ENCODE peak calls at places on chromosomes 2 and 18, in seven cellular contexts. One of them, this sample, is unnamed.
A peak's percentile ranks its signal among the peaks of the same experiment; 100 is the strongest.

GRCh38 chr18:72091369-72091768 is 452.8 kb downstream of the CBLN2 start:
- DNase-seq in mammary epithelial cell: no peak
- DNase-seq in body of pancreas: no peak
- DNase-seq in CD8-positive, alpha-beta T cell: no peak
- DNase-seq in prostate gland: no peak
- DNase-seq in brain microvascular endothelial cell: no peak
- DNase-seq in neuronal stem cell: no peak
- DNase-seq in this sample: no peak

GRCh38 chr2:38192976-38193375 is 117.0 kb upstream of the CYP1B1 start:
- DNase-seq in mammary epithelial cell: no peak
- DNase-seq in body of pancreas: no peak
- DNase-seq in CD8-positive, alpha-beta T cell: no peak
- DNase-seq in prostate gland: no peak
- DNase-seq in brain microvascular endothelial cell: no peak
- DNase-seq in neuronal stem cell: no peak
- DNase-seq in this sample: no peak

GRCh38 chr18:1438458-1438910 is 533.8 kb downstream of the ADCYAP1 start:
- DNase-seq in mammary epithelial cell: no peak
- DNase-seq in body of pancreas: no peak
- DNase-seq in CD8-positive, alpha-beta T cell: no peak
- DNase-seq in prostate gland: no peak
- DNase-seq in brain microvascular endothelial cell: no peak
- DNase-seq in neuronal stem cell: no peak
- DNase-seq in this sample: no peak

GRCh38 chr2:108583903-108584520 is 49.7 kb downstream of the LIMS1 start:
- DNase-seq in mammary epithelial cell: peak; percentile 66
- DNase-seq in body of pancreas: peak; percentile 64
- DNase-seq in CD8-positive, alpha-beta T cell: peak; percentile 30
- DNase-seq in prostate gland: peak; percentile 70
- DNase-seq in brain microvascular endothelial cell: peak; percentile 84
- DNase-seq in neuronal stem cell: peak; percentile 52
- DNase-seq in this sample: no peak

GRCh38 chr2:165905854-165906253 is 47.7 kb downstream of the TTC21B start:
- DNase-seq in mammary epithelial cell: no peak
- DNase-seq in body of pancreas: no peak
- DNase-seq in CD8-positive, alpha-beta T cell: no peak
- DNase-seq in prostate gland: no peak
- DNase-seq in brain microvascular endothelial cell: no peak
- DNase-seq in neuronal stem cell: no peak
- DNase-seq in this sample: no peak

GRCh38 chr2:178946494-178946893 is 103.4 kb downstream of the CCDC141 start:
- DNase-seq in mammary epithelial cell: no peak
- DNase-seq in body of pancreas: no peak
- DNase-seq in CD8-positive, alpha-beta T cell: no peak
- DNase-seq in prostate gland: no peak
- DNase-seq in brain microvascular endothelial cell: no peak
- DNase-seq in neuronal stem cell: no peak
- DNase-seq in this sample: no peak

GRCh38 chr2:112724611-112725525 is 4.0 kb downstream of the NT5DC4 start:
- DNase-seq in mammary epithelial cell: no peak
- DNase-seq in body of pancreas: no peak
- DNase-seq in CD8-positive, alpha-beta T cell: no peak
- DNase-seq in prostate gland: no peak
- DNase-seq in brain microvascular endothelial cell: no peak
- DNase-seq in neuronal stem cell: no peak
- DNase-seq in this sample: no peak

GRCh38 chr2:136404925-136405324 is 287.0 kb upstream of the CXCR4 start:
- DNase-seq in mammary epithelial cell: no peak
- DNase-seq in body of pancreas: no peak
- DNase-seq in CD8-positive, alpha-beta T cell: no peak
- DNase-seq in prostate gland: no peak
- DNase-seq in brain microvascular endothelial cell: no peak
- DNase-seq in neuronal stem cell: no peak
- DNase-seq in this sample: no peak

GRCh38 chr2:45168731-45169338 is 159.6 kb upstream of the SIX2 start:
- DNase-seq in mammary epithelial cell: no peak
- DNase-seq in body of pancreas: peak; percentile 50
- DNase-seq in CD8-positive, alpha-beta T cell: no peak
- DNase-seq in prostate gland: no peak
- DNase-seq in brain microvascular endothelial cell: no peak
- DNase-seq in neuronal stem cell: peak; percentile 46
- DNase-seq in this sample: no peak

GRCh38 chr2:227480528-227480927 is 8.6 kb downstream of the AGFG1 start:
- DNase-seq in mammary epithelial cell: no peak
- DNase-seq in body of pancreas: no peak
- DNase-seq in CD8-positive, alpha-beta T cell: no peak
- DNase-seq in prostate gland: no peak
- DNase-seq in brain microvascular endothelial cell: no peak
- DNase-seq in neuronal stem cell: no peak
- DNase-seq in this sample: no peak

GRCh38 chr18:7615840-7616239 is 48.7 kb downstream of the PTPRM start:
- DNase-seq in mammary epithelial cell: no peak
- DNase-seq in body of pancreas: no peak
- DNase-seq in CD8-positive, alpha-beta T cell: no peak
- DNase-seq in prostate gland: no peak
- DNase-seq in brain microvascular endothelial cell: no peak
- DNase-seq in neuronal stem cell: no peak
- DNase-seq in this sample: no peak

GRCh38 chr18:26457195-26457594 is 91.2 kb downstream of the KCTD1 start:
- DNase-seq in mammary epithelial cell: no peak
- DNase-seq in body of pancreas: no peak
- DNase-seq in CD8-positive, alpha-beta T cell: no peak
- DNase-seq in prostate gland: no peak
- DNase-seq in brain microvascular endothelial cell: no peak
- DNase-seq in neuronal stem cell: no peak
- DNase-seq in this sample: no peak

GRCh38 chr2:120818441-120818920 is 82.8 kb downstream of the GLI2 start:
- DNase-seq in mammary epithelial cell: no peak
- DNase-seq in body of pancreas: peak; percentile 40
- DNase-seq in CD8-positive, alpha-beta T cell: no peak
- DNase-seq in prostate gland: no peak
- DNase-seq in brain microvascular endothelial cell: peak; percentile 71
- DNase-seq in neuronal stem cell: no peak
- DNase-seq in this sample: no peak

GRCh38 chr2:216031960-216032689 is 18.8 kb upstream of the MREG start:
- DNase-seq in mammary epithelial cell: peak; percentile 40
- DNase-seq in body of pancreas: no peak
- DNase-seq in CD8-positive, alpha-beta T cell: no peak
- DNase-seq in prostate gland: no peak
- DNase-seq in brain microvascular endothelial cell: no peak
- DNase-seq in neuronal stem cell: no peak
- DNase-seq in this sample: no peak

GRCh38 chr2:201298462-201298861 is 38.1 kb downstream of the CASP8 start:
- DNase-seq in mammary epithelial cell: peak; percentile 27
- DNase-seq in body of pancreas: no peak
- DNase-seq in CD8-positive, alpha-beta T cell: no peak
- DNase-seq in prostate gland: no peak
- DNase-seq in brain microvascular endothelial cell: peak; percentile 9
- DNase-seq in neuronal stem cell: no peak
- DNase-seq in this sample: no peak

GRCh38 chr18:78978336-78979057 is 1.1 kb upstream of the SALL3 start:
- DNase-seq in mammary epithelial cell: no peak
- DNase-seq in body of pancreas: no peak
- DNase-seq in CD8-positive, alpha-beta T cell: no peak
- DNase-seq in prostate gland: no peak
- DNase-seq in brain microvascular endothelial cell: no peak
- DNase-seq in neuronal stem cell: no peak
- DNase-seq in this sample: no peak

GRCh38 chr18:46462523-46462922 is 194.5 kb downstream of the LOXHD1 start:
- DNase-seq in mammary epithelial cell: no peak
- DNase-seq in body of pancreas: no peak
- DNase-seq in CD8-positive, alpha-beta T cell: no peak
- DNase-seq in prostate gland: no peak
- DNase-seq in brain microvascular endothelial cell: no peak
- DNase-seq in neuronal stem cell: no peak
- DNase-seq in this sample: peak; percentile 49

GRCh38 chr2:169397697-169398096 is 35.4 kb upstream of the LRP2 start:
- DNase-seq in mammary epithelial cell: no peak
- DNase-seq in body of pancreas: no peak
- DNase-seq in CD8-positive, alpha-beta T cell: no peak
- DNase-seq in prostate gland: no peak
- DNase-seq in brain microvascular endothelial cell: no peak
- DNase-seq in neuronal stem cell: no peak
- DNase-seq in this sample: no peak

GRCh38 chr2:69177785-69178636 is 165.0 kb downstream of the ANTXR1 start:
- DNase-seq in mammary epithelial cell: peak; percentile 71
- DNase-seq in body of pancreas: peak; percentile 53
- DNase-seq in CD8-positive, alpha-beta T cell: no peak
- DNase-seq in prostate gland: peak; percentile 33
- DNase-seq in brain microvascular endothelial cell: peak; percentile 86
- DNase-seq in neuronal stem cell: peak; percentile 89
- DNase-seq in this sample: peak; percentile 96

GRCh38 chr2:242001853-242002252 is 132.3 kb downstream of the RTP5 start:
- DNase-seq in mammary epithelial cell: no peak
- DNase-seq in body of pancreas: no peak
- DNase-seq in CD8-positive, alpha-beta T cell: no peak
- DNase-seq in prostate gland: no peak
- DNase-seq in brain microvascular endothelial cell: no peak
- DNase-seq in neuronal stem cell: no peak
- DNase-seq in this sample: peak; percentile 65

GRCh38 chr2:165793161-165793778 is 777 bp downstream of the GALNT3 start:
- DNase-seq in mammary epithelial cell: peak; percentile 85
- DNase-seq in body of pancreas: peak; percentile 59
- DNase-seq in CD8-positive, alpha-beta T cell: no peak
- DNase-seq in prostate gland: peak; percentile 22
- DNase-seq in brain microvascular endothelial cell: peak; percentile 41
- DNase-seq in neuronal stem cell: peak; percentile 8
- DNase-seq in this sample: peak; percentile 74

GRCh38 chr2:38830546-38831159 is 45.1 kb downstream of the DHX57 start:
- DNase-seq in mammary epithelial cell: no peak
- DNase-seq in body of pancreas: no peak
- DNase-seq in CD8-positive, alpha-beta T cell: no peak
- DNase-seq in prostate gland: no peak
- DNase-seq in brain microvascular endothelial cell: no peak
- DNase-seq in neuronal stem cell: no peak
- DNase-seq in this sample: no peak

GRCh38 chr2:29347774-29348465 is 232.7 kb downstream of the CLIP4 start:
- DNase-seq in mammary epithelial cell: no peak
- DNase-seq in body of pancreas: no peak
- DNase-seq in CD8-positive, alpha-beta T cell: no peak
- DNase-seq in prostate gland: no peak
- DNase-seq in brain microvascular endothelial cell: no peak
- DNase-seq in neuronal stem cell: no peak
- DNase-seq in this sample: no peak

DNA sequence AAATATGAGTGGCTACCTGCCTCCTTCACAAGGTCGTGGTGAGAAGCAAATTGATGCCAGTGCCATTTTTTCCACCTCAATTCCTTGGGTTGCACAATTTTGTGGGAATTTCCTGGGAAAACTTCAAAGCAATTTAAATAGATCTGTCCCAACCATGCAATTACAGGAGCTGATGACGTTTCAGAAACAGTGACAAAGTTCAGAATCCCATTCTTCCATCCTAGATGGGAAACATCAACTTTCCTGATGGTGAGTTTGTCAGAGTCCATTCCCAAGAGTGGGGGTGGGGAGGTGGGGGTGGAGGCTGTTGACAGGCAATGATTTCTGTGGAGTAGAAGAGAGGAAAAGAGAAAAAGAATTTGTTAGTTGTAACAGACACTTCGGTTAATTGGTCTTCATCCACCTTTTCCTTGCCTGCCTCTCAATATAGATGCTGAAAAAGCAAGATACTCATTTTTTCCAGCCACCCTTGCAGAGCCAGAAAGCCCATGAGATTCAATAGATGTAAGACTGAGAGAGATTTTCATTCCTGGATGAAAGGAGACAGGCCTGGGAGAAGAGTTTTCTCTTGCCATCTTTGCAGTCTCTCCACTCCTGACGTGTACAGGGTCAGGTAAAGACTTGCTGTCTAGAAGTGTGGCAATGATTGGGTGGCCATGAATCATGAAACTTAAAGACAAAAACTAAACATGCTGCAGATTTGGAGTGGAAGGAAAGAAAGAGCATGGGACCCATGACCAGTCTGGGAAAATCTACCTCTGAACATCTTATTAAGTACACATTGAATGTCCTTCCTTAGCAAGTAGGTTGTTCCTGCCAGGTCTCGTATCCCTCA is 47.3 kb downstream of the SOCS6 start:
- DNase-seq in mammary epithelial cell: peak; percentile 90
- DNase-seq in body of pancreas: no peak
- DNase-seq in CD8-positive, alpha-beta T cell: no peak
- DNase-seq in prostate gland: no peak
- DNase-seq in brain microvascular endothelial cell: no peak
- DNase-seq in neuronal stem cell: no peak
- DNase-seq in this sample: no peak
- H3K27ac ChIP-seq in mammary epithelial cell: peak overlapping the region; percentile 99
- H3K27ac ChIP-seq in body of pancreas: no peak overlapping the region
- H3K27ac ChIP-seq in CD8-positive, alpha-beta T cell: no peak overlapping the region
- H3K27ac ChIP-seq in prostate gland: no peak overlapping the region
- H3K27ac ChIP-seq in brain microvascular endothelial cell: no peak overlapping the region
- H3K27ac ChIP-seq in neuronal stem cell: no peak overlapping the region
- H3K27ac ChIP-seq in this sample: no peak overlapping the region

DNA sequence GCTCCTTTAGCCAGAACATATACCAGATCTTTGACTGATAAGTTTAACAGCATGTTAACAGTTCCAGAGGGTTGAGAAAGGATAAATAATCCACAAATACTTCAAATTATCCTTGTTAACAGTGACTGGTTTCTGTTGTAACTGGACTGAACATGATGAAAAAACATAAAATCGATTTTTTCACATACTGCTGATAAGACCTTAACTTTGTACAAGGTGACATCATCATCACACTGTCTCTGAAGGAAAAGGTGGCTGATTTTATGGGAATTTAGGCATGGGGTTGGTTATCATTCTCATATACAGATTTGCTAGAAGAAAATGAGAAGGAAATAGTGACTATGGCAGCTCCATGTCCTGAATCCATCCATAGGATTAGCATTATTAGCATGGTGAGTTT is 36.1 kb downstream of the OTX1 start:
- DNase-seq in mammary epithelial cell: no peak
- DNase-seq in body of pancreas: no peak
- DNase-seq in CD8-positive, alpha-beta T cell: no peak
- DNase-seq in prostate gland: no peak
- DNase-seq in brain microvascular endothelial cell: no peak
- DNase-seq in neuronal stem cell: no peak
- DNase-seq in this sample: no peak
- H3K4me3 ChIP-seq in mammary epithelial cell: no peak overlapping the region
- H3K4me3 ChIP-seq in body of pancreas: no peak overlapping the region
- H3K4me3 ChIP-seq in CD8-positive, alpha-beta T cell: no peak overlapping the region
- H3K4me3 ChIP-seq in prostate gland: no peak overlapping the region
- H3K4me3 ChIP-seq in brain microvascular endothelial cell: no peak overlapping the region
- H3K4me3 ChIP-seq in neuronal stem cell: no peak overlapping the region
- H3K4me3 ChIP-seq in this sample: no peak overlapping the region

GRCh38 chr18:12776821-12777471 is 74.1 kb downstream of the PSMG2 start:
- DNase-seq in mammary epithelial cell: no peak
- DNase-seq in body of pancreas: no peak
- DNase-seq in CD8-positive, alpha-beta T cell: no peak
- DNase-seq in prostate gland: no peak
- DNase-seq in brain microvascular endothelial cell: no peak
- DNase-seq in neuronal stem cell: no peak
- DNase-seq in this sample: no peak
- H3K27ac ChIP-seq in mammary epithelial cell: no peak overlapping the region
- H3K27ac ChIP-seq in body of pancreas: no peak overlapping the region
- H3K27ac ChIP-seq in CD8-positive, alpha-beta T cell: no peak overlapping the region
- H3K27ac ChIP-seq in prostate gland: no peak overlapping the region
- H3K27ac ChIP-seq in brain microvascular endothelial cell: no peak overlapping the region
- H3K27ac ChIP-seq in neuronal stem cell: no peak overlapping the region
- H3K27ac ChIP-seq in this sample: no peak overlapping the region

DNA sequence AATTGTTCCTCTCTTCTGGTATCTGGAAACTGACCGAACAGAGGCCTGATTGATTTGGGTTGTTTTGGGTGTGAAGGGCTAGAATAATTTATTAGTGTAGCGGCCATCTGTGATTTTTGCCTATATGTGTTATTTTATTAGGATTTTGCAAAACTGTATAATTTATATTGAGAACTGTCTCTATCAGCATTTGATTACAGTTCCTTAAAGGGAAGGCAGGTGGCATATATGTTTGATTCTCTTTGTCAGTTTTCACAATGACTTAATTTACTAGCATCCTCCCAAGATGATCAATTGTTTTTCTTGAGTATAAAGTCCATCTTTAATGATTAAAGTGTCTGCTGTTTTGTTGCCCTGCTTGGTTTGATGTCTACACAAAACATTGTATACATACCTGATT is 4.5 kb downstream of the NBEAL1 start:
- DNase-seq in mammary epithelial cell: no peak
- DNase-seq in body of pancreas: no peak
- DNase-seq in CD8-positive, alpha-beta T cell: no peak
- DNase-seq in prostate gland: no peak
- DNase-seq in brain microvascular endothelial cell: no peak
- DNase-seq in neuronal stem cell: no peak
- DNase-seq in this sample: no peak
- H3K4me3 ChIP-seq in mammary epithelial cell: peak overlapping the region; percentile 87
- H3K4me3 ChIP-seq in body of pancreas: no peak overlapping the region
- H3K4me3 ChIP-seq in CD8-positive, alpha-beta T cell: no peak overlapping the region
- H3K4me3 ChIP-seq in prostate gland: no peak overlapping the region
- H3K4me3 ChIP-seq in brain microvascular endothelial cell: peak overlapping the region; percentile 21
- H3K4me3 ChIP-seq in neuronal stem cell: no peak overlapping the region
- H3K4me3 ChIP-seq in this sample: peak overlapping the region; percentile 86

This sample was measured in suprapubic skin.